ENCODE peak calls at places on chromosome 21, in nine cellular contexts. F, Q, R, U, Y, G, H, N and V are unnamed samples.
A peak's percentile ranks its signal among the peaks of the same experiment; 100 is the strongest.

GRCh38 chr21:37367301-37367757 is 756 bp downstream of the DYRK1A start:
- DNase-seq in H (no peak), Q (no peak), F (no peak), U (no peak), Y (no peak), G (no peak), R (no peak), N (no peak), V (peak; percentile 43)

GRCh38 chr21:33025471-33026298 is at the start of gene OLIG2:
- DNase-seq in U (peak; percentile 25), G (no peak), Q (peak; percentile 95), N (no peak), F (no peak), Y (no peak), H (peak; percentile 75), R (no peak), V (peak; percentile 86)

GRCh38 chr21:32406405-32406804 is 6.1 kb upstream of the EVA1C start:
- DNase-seq in Y (no peak), F (no peak), Q (no peak), H (no peak), U (no peak), N (no peak), R (no peak), G (no peak), V (no peak)

GRCh38 chr21:36385909-36386642 is 884 bp downstream of the CHAF1B start:
- DNase-seq in Y (no peak), U (no peak), H (no peak), F (peak; percentile 21), R (peak; percentile 19), G (no peak), N (no peak), Q (no peak), V (no peak)

GRCh38 chr21:33078907-33079582 is 9.1 kb downstream of the OLIG1 start:
- DNase-seq in R (no peak), U (peak; percentile 83), F (peak; percentile 38), Q (no peak), N (peak; percentile 41), G (peak; percentile 17), Y (no peak), H (no peak), V (no peak)

GRCh38 chr21:40990366-40990765 is 143.4 kb upstream of the DSCAM start:
- DNase-seq in U (no peak), N (no peak), R (no peak), H (no peak), Q (no peak), Y (no peak), F (no peak), G (no peak), V (no peak)

GRCh38 chr21:37208056-37208705 is 59.0 kb downstream of the VPS26C start:
- DNase-seq in H (no peak), Q (no peak), G (no peak), F (no peak), N (no peak), R (no peak), U (peak; percentile 14), Y (peak; percentile 79), V (no peak)

GRCh38 chr21:35868005-35868868 is 192.1 kb downstream of the SETD4 start:
- DNase-seq in Y (no peak), G (no peak), F (no peak), N (no peak), R (no peak), H (no peak), Q (no peak), U (no peak), V (no peak)

GRCh38 chr21:31235671-31236450 is 108.2 kb downstream of the TIAM1 start:
- DNase-seq in F (peak; percentile 57), Y (no peak), N (no peak), G (no peak), U (peak; percentile 71), R (no peak), H (no peak), Q (no peak), V (no peak)

GRCh38 chr21:27326293-27326692 is 359.4 kb upstream of the ADAMTS5 start:
- DNase-seq in Y (no peak), F (no peak), R (no peak), Q (no peak), N (no peak), H (no peak), U (no peak), G (no peak), V (no peak)

GRCh38 chr21:37620401-37620800 is 253.8 kb downstream of the DYRK1A start:
- DNase-seq in H (no peak), U (no peak), Y (no peak), F (peak; percentile 66), Q (no peak), G (no peak), N (no peak), R (no peak), V (no peak)

GRCh38 chr21:25097648-25098047 is 509.6 kb downstream of the MRPL39 start:
- DNase-seq in G (no peak), Y (no peak), U (no peak), R (no peak), N (no peak), H (no peak), Q (no peak), F (no peak), V (no peak)

GRCh38 chr21:25396135-25396711 is 211.1 kb downstream of the MRPL39 start:
- DNase-seq in Q (no peak), G (no peak), H (no peak), Y (no peak), F (no peak), R (no peak), U (no peak), N (no peak), V (no peak)

DNA sequence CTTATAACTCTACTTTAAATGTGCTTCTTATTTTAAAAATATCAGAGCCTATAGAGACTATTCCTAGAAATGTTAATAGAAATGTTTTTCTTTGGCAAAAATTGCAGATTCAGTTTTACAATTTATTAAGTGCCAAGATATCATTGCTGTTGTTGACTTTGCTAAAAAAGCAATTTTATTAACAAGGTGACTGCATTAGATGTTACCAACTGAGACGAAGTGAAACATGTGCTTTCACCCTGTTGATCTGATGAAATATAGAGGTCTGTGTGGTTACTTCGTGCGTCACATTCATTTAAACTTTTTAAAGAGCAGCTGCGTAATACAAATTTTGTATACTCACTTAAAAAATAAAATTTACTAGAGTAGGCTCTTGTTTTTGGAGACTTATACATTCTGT is 465.7 kb downstream of the USP25 start:
- DNase-seq in G (no peak), F (peak; percentile 85), N (peak; percentile 39), Y (no peak), H (no peak), R (no peak), Q (no peak), U (peak; percentile 74), V (no peak)
- TF ChIP-seq CTCF in G (no peak), F (no peak), N (no peak), Y (no peak), H (no peak), R (no peak), Q (no peak), U (no peak), V (no peak)

GRCh38 chr21:42125571-42126544 is 54.7 kb downstream of the UMODL1 start:
- DNase-seq in R (no peak), G (no peak), U (peak; percentile 63), N (peak; percentile 27), F (peak; percentile 33), Y (no peak), H (no peak), Q (peak; percentile 29), V (no peak)
- TF ChIP-seq CTCF in R (no peak), G (peak; percentile 15), U (peak; percentile 7), N (no peak), F (peak; percentile 14), Y (no peak), H (no peak), Q (no peak), V (peak; percentile 17)

DNA sequence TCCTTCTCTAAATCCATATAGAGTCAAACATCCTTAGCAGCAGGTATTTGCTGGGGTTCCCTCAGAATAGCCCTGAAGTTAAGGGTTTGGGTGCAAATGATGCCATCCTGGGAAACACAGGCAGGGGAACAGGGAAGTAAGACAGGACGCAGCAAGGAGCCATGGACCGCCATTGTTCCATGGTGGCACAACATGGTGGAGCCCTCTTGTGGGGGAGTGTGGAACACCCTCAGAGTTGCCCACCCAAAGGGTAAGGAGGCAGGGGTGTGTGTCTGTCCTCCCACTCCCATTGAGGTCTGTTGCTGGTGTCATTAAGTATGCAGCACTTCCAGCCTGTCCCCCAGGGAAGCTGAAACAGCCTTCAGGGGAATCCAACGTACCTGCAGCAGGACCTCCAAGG is 20.4 kb upstream of the RCAN1 start:
- DNase-seq in U (no peak), G (no peak), Y (no peak), F (no peak), N (peak; percentile 5), R (no peak), Q (peak; percentile 67), H (no peak), V (no peak)
- TF ChIP-seq CTCF in U (peak; percentile 26), G (peak; percentile 39), Y (no peak), F (peak; percentile 14), N (peak; percentile 14), R (no peak), Q (peak; percentile 62), H (peak; percentile 39), V (no peak)

GRCh38 chr21:15036189-15036588 is 28.6 kb downstream of the NRIP1 start:
- DNase-seq in Y (no peak), N (no peak), H (no peak), U (no peak), R (no peak), G (no peak), Q (no peak), F (no peak), V (no peak)

GRCh38 chr21:15037894-15038293 is 26.9 kb downstream of the NRIP1 start:
- DNase-seq in H (no peak), U (no peak), Q (no peak), N (no peak), Y (no peak), F (no peak), R (no peak), G (no peak), V (no peak)

GRCh38 chr21:15037095-15037730 is 27.6 kb downstream of the NRIP1 start:
- DNase-seq in F (no peak), Y (no peak), Q (no peak), G (no peak), N (no peak), R (no peak), H (no peak), U (no peak), V (no peak)

GRCh38 chr21:15031790-15032357 is 32.9 kb downstream of the NRIP1 start:
- DNase-seq in H (no peak), N (no peak), Y (no peak), F (no peak), R (no peak), Q (no peak), G (no peak), U (peak; percentile 92), V (no peak)

DNA sequence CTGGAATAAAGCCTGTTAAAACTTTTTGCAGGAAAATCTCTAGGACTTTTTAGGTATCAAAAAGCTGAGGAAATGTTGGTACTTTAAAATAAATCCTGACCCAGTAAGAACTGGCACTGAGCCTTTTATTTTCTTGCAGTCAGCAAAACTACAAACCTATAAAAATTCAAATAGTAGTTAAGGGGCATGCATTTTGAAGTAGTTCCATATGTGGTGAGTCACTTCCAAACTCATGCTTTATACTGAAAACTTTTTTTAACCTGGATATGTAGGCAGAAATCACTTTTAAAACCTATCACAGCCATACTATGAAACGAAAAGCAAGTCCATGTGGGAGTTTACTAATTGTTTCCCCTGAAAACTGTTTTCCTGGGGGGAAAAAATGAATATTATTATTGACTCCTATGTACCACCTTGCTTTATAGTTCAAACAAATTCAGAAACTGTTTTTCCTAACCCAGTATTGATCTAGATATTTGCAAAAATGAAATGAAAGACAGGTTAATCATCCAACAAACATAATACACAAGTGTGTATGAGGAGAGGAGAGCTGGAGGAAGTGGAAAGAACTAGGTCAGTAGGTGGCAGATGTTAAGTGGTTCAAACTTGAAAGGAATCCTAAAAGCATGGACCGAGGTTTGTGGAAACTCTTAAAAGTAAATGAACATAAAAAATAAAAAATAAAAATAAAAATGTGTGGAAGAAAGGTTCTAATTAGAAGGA is 30.5 kb downstream of the NRIP1 start:
- DNase-seq in G (peak; percentile 64), H (no peak), F (peak; percentile 64), N (no peak), R (no peak), U (peak; percentile 72), Q (no peak), Y (no peak), V (no peak)
- TF ChIP-seq CTCF in G (no peak), H (no peak), F (no peak), N (no peak), R (no peak), U (no peak), Q (no peak), Y (no peak), V (no peak)